ENCODE peak calls at places on chromosomes 13 and 19, in nine cellular contexts. U is A172, G is stomach, N is NCI-H2081, B is lung, V is AG10803, J is ascending aorta, O is thoracic aorta, L is HEK293T. H is an unnamed sample.

GRCh38 chr19:36090930-36091695 is 19.8 kb upstream of the OVOL3 start:
- DNase-seq in U (no peak), G (no peak), N (no peak), B (no peak), V (no peak), J (no peak), O (no peak), L (no peak), H (no peak)

GRCh38 chr13:42992585-42993122 is 613 bp upstream of the EPSTI1 start:
- DNase-seq in U (no peak), G (no peak), N (no peak), B (no peak), V (no peak), J (no peak), O (no peak), L (no peak), H (no peak)

GRCh38 chr13:93218583-93218982 is 8.0 kb upstream of the GPC6 start:
- DNase-seq in U (no peak), G (no peak), N (no peak), B (no peak), V (no peak), J (no peak), O (no peak), L (no peak), H (no peak)

GRCh38 chr13:31790992-31791391 is 51.7 kb downstream of the RXFP2 start:
- DNase-seq in U (peak; percentile 64), G (no peak), N (no peak), B (no peak), V (peak; percentile 77), J (no peak), O (no peak), L (no peak), H (no peak)

GRCh38 chr19:10412257-10412977 is 7.9 kb upstream of the PDE4A start:
- DNase-seq in U (no peak), G (no peak), N (no peak), B (no peak), V (no peak), J (no peak), O (no peak), L (no peak), H (no peak)

GRCh38 chr13:37681295-37682032 is 82.9 kb upstream of the POSTN start:
- DNase-seq in U (peak; percentile 26), G (no peak), N (no peak), B (no peak), V (peak; percentile 68), J (no peak), O (no peak), L (no peak), H (no peak)

GRCh38 chr19:42343344-42344110 is 18.1 kb downstream of the MEGF8 start:
- DNase-seq in U (no peak), G (no peak), N (no peak), B (no peak), V (no peak), J (no peak), O (no peak), L (no peak), H (no peak)

GRCh38 chr13:42883771-42884170 is 102.4 kb downstream of the FAM216B start:
- DNase-seq in U (peak; percentile 56), G (no peak), N (peak; percentile 29), B (no peak), V (peak; percentile 84), J (no peak), O (no peak), L (peak; percentile 27), H (peak; percentile 2)

GRCh38 chr13:50244913-50245574 is 229.8 kb downstream of the KCNRG start:
- DNase-seq in U (peak; percentile 95), G (peak; percentile 36), N (no peak), B (peak; percentile 50), V (peak; percentile 76), J (no peak), O (peak; percentile 12), L (no peak), H (peak; percentile 79)

GRCh38 chr19:42529248-42529764 is 1.0 kb upstream of the CEACAM1 start:
- DNase-seq in U (peak; percentile 46), G (peak; percentile 81), N (peak; percentile 7), B (peak; percentile 66), V (peak; percentile 29), J (no peak), O (no peak), L (peak; percentile 75), H (peak; percentile 31)

GRCh38 chr13:31885994-31886393 is 145.6 kb upstream of the FRY start:
- DNase-seq in U (no peak), G (no peak), N (no peak), B (no peak), V (peak; percentile 69), J (no peak), O (no peak), L (no peak), H (no peak)

GRCh38 chr19:57642396-57643046 is 9.6 kb downstream of the ZNF211 start:
- DNase-seq in U (no peak), G (no peak), N (no peak), B (no peak), V (no peak), J (no peak), O (no peak), L (no peak), H (no peak)

GRCh38 chr19:16041571-16042386 is 34.5 kb upstream of the TPM4 start:
- DNase-seq in U (peak; percentile 69), G (peak; percentile 87), N (peak; percentile 69), B (peak; percentile 85), V (peak; percentile 71), J (no peak), O (peak; percentile 45), L (peak; percentile 89), H (peak; percentile 49)

GRCh38 chr19:19204181-19204580 is 967 bp upstream of the NR2C2AP start:
- DNase-seq in U (no peak), G (no peak), N (no peak), B (no peak), V (no peak), J (no peak), O (no peak), L (no peak), H (no peak)

GRCh38 chr13:40271511-40271910 is 394.9 kb downstream of the FOXO1 start:
- DNase-seq in U (no peak), G (no peak), N (no peak), B (no peak), V (no peak), J (no peak), O (no peak), L (no peak), H (no peak)

GRCh38 chr13:79297128-79297527 is 108.9 kb downstream of the RBM26 start:
- DNase-seq in U (no peak), G (no peak), N (no peak), B (no peak), V (no peak), J (no peak), O (no peak), L (no peak), H (no peak)

GRCh38 chr13:45299194-45299593 is 41.8 kb downstream of the TPT1 start:
- DNase-seq in U (peak; percentile 21), G (no peak), N (no peak), B (no peak), V (peak; percentile 13), J (no peak), O (no peak), L (no peak), H (no peak)

GRCh38 chr19:56097306-56097705 is 23.8 kb downstream of the ZNF787 start:
- DNase-seq in U (no peak), G (no peak), N (no peak), B (no peak), V (no peak), J (no peak), O (no peak), L (no peak), H (no peak)

GRCh38 chr19:38216785-38217746 is 7.0 kb downstream of the DPF1 start:
- DNase-seq in U (no peak), G (no peak), N (no peak), B (no peak), V (no peak), J (no peak), O (no peak), L (no peak), H (no peak)

GRCh38 chr19:13957107-13957506 is 4.8 kb downstream of the DCAF15 start:
- DNase-seq in U (no peak), G (no peak), N (no peak), B (no peak), V (no peak), J (no peak), O (no peak), L (no peak), H (no peak)

GRCh38 chr19:18768997-18769891 is 21.9 kb downstream of the COMP start:
- DNase-seq in U (no peak), G (peak; percentile 86), N (no peak), B (peak; percentile 74), V (no peak), J (no peak), O (no peak), L (no peak), H (no peak)

GRCh38 chr19:58562126-58563033 is 4.0 kb upstream of the UBE2M start:
- DNase-seq in U (no peak), G (peak; percentile 48), N (no peak), B (no peak), V (peak; percentile 41), J (no peak), O (no peak), L (no peak), H (no peak)

GRCh38 chr19:19276386-19276785 is 3.3 kb upstream of the TM6SF2 start:
- DNase-seq in U (no peak), G (no peak), N (no peak), B (no peak), V (peak; percentile 52), J (no peak), O (no peak), L (no peak), H (no peak)

GRCh38 chr13:94163535-94163934 is 315.9 kb downstream of the DCT start:
- DNase-seq in U (no peak), G (no peak), N (no peak), B (no peak), V (no peak), J (no peak), O (no peak), L (no peak), H (no peak)

GRCh38 chr13:43573787-43574562 is 212.8 kb downstream of the ENOX1 start:
- DNase-seq in U (no peak), G (no peak), N (no peak), B (no peak), V (peak; percentile 47), J (no peak), O (no peak), L (no peak), H (no peak)

H was measured in HCT116.